ENCODE peak calls at places on chromosome 7, in six cellular contexts. D, Y, C, R, E and W are unnamed samples.

GRCh38 chr7:6008668-6009611 is at the start of the genes AIMP2 and PMS2:
- DNase-seq in D (peak; percentile 99), Y (peak; percentile 95), C (peak; percentile 99), R (peak; percentile 93), E (peak; percentile 96), W (peak; percentile 99)

GRCh38 chr7:139720705-139721231 is 57.0 kb downstream of the HIPK2 start:
- DNase-seq in D (no peak), Y (no peak), C (peak; percentile 77), R (no peak), E (no peak), W (peak; percentile 35)

GRCh38 chr7:113875224-113875623 is 43.6 kb downstream of the PPP1R3A start:
- DNase-seq in D (no peak), Y (no peak), C (no peak), R (no peak), E (no peak), W (no peak)

GRCh38 chr7:127940365-127941160 is 90.7 kb downstream of the LRRC4 start:
- DNase-seq in D (no peak), Y (no peak), C (no peak), R (no peak), E (no peak), W (peak; percentile 74)

GRCh38 chr7:121331048-121331447 is 2.2 kb downstream of the WNT16 start:
- DNase-seq in D (no peak), Y (no peak), C (no peak), R (no peak), E (no peak), W (no peak)

GRCh38 chr7:129218514-129219036 is 6.3 kb upstream of the AHCYL2 start:
- DNase-seq in D (peak; percentile 90), Y (peak; percentile 72), C (peak; percentile 80), R (peak; percentile 58), E (no peak), W (peak; percentile 71)

GRCh38 chr7:116468534-116468933 is 31.0 kb upstream of the CAV2 start:
- DNase-seq in D (no peak), Y (no peak), C (no peak), R (no peak), E (no peak), W (no peak)

GRCh38 chr7:40753455-40753854 is 618.6 kb downstream of the SUGCT start:
- DNase-seq in D (no peak), Y (no peak), C (no peak), R (no peak), E (peak; percentile 11), W (peak; percentile 55)

GRCh38 chr7:25940086-25940906 is 211.7 kb upstream of the NFE2L3 start:
- DNase-seq in D (no peak), Y (no peak), C (no peak), R (no peak), E (peak; percentile 37), W (no peak)

GRCh38 chr7:45709168-45710034 is 135.2 kb downstream of the ADCY1 start:
- DNase-seq in D (peak; percentile 79), Y (no peak), C (peak; percentile 66), R (no peak), E (no peak), W (peak; percentile 16)

GRCh38 chr7:147547252-147547897 is 1043.2 kb upstream of the C7orf33 start:
- DNase-seq in D (no peak), Y (no peak), C (peak; percentile 4), R (no peak), E (peak; percentile 11), W (no peak)
- TF ChIP-seq CTCF in D (no peak), Y (peak; percentile 51), C (no peak), R (peak; percentile 52), E (peak; percentile 47), W (peak; percentile 33)

DNA sequence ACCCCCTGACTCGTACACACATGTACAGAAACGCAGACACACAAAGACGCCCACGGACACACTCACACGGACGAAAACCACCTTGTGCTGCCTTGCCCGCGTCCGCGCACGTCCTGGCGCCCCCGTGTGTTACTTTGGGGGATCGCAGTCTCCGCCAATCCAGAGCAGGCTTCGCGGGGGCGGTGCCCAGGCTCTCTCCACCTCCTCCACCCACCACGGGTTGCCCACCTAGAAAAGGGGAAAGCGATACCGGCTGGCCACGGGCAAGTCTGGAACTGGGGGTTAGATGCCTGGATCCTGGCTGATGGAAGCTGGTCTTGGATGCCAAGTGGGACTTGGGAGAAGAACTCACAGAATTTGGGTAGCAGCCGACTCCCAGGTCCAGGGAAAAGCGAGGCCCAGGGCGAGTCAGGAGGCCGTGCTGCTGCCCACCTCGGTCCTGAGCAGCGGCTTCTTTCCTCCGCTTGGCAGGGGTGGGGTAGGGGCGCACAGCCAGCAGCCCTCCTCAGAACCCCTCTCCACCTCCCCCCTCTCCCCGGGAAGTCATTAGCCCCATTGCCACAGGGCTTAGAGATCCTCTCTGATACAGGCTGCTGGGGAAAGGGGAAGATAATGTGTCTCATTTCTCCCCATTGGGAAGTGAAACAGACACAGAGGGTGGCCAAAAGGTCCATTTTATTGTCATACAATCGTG is 4.6 kb upstream of the VGF start:
- DNase-seq in D (peak; percentile 80), Y (peak; percentile 76), C (peak; percentile 53), R (no peak), E (no peak), W (peak; percentile 54)
- TF ChIP-seq CTCF in D (peak; percentile 69), Y (peak; percentile 89), C (peak; percentile 88), R (peak; percentile 95), E (peak; percentile 87), W (peak; percentile 93)

GRCh38 chr7:120320218-120320961 is 47.4 kb downstream of the KCND2 start:
- DNase-seq in D (no peak), Y (no peak), C (no peak), R (no peak), E (no peak), W (no peak)
- TF ChIP-seq CTCF in D (no peak), Y (no peak), C (no peak), R (no peak), E (no peak), W (no peak)

DNA sequence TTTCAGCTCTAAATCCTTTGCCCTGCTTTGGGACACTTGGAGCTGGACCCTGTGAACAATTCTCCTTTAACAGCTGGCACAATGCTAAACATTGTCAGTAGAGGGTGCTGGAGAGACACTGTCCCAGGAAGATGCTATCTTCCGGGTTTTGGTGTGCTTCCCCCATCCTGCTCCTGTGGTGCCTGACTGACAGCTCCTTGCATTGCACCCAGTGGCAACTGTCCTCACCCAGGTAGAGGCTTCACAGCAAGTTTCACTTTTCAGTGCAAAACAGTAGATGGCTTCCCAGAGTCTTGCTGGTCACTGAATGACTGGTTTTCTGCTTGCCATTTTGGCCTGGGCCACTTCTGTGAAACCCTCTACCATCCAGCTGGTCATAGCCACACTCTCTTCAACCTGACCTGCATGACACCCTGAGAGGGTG is 77.3 kb downstream of the CDC14C start:
- DNase-seq in D (no peak), Y (no peak), C (no peak), R (no peak), E (peak; percentile 16), W (no peak)
- TF ChIP-seq CTCF in D (no peak), Y (peak; percentile 66), C (peak; percentile 17), R (no peak), E (peak; percentile 71), W (no peak)

GRCh38 chr7:83475403-83475802 is 173.5 kb downstream of the SEMA3E start:
- DNase-seq in D (no peak), Y (no peak), C (no peak), R (no peak), E (no peak), W (no peak)
- TF ChIP-seq CTCF in D (no peak), Y (peak; percentile 21), C (no peak), R (no peak), E (peak; percentile 20), W (no peak)

GRCh38 chr7:115216652-115217051 is 294.8 kb downstream of the MDFIC start:
- DNase-seq in D (no peak), Y (no peak), C (no peak), R (no peak), E (no peak), W (no peak)

GRCh38 chr7:115221484-115221883 is 299.6 kb downstream of the MDFIC start:
- DNase-seq in D (no peak), Y (no peak), C (peak; percentile 70), R (no peak), E (no peak), W (no peak)

GRCh38 chr7:115218076-115218475 is 296.2 kb downstream of the MDFIC start:
- DNase-seq in D (no peak), Y (no peak), C (no peak), R (no peak), E (no peak), W (no peak)

DNA sequence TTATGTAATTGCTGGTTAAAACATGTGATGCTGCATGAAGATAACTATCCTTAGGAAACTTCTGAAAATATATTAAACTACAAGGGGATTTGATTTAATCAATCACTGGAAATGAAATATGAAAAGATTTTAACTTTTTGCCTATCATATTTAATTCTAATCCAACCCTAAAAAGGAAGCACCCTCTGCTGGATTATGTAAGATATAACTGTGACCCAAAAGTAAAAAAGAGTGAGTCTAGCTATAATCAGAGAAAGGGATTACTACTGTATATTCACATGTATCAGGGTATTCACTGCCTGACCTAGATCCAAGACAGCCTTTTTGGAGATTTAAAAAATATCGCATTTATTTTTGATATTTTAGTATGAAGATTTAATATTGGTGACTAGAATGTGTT is 295.5 kb downstream of the MDFIC start:
- DNase-seq in D (no peak), Y (no peak), C (peak; percentile 42), R (no peak), E (no peak), W (no peak)
- TF ChIP-seq CTCF in D (peak; percentile 30), Y (no peak), C (no peak), R (peak; percentile 31), E (peak; percentile 55), W (peak; percentile 69)

GRCh38 chr7:135238112-135238744 is 4.6 kb downstream of the STRA8 start:
- DNase-seq in D (no peak), Y (no peak), C (no peak), R (no peak), E (no peak), W (no peak)
- TF ChIP-seq CTCF in D (peak; percentile 12), Y (peak; percentile 39), C (peak; percentile 35), R (peak; percentile 43), E (peak; percentile 56), W (peak; percentile 73)

GRCh38 chr7:94212160-94212559 is 182.5 kb upstream of the COL1A2 start:
- DNase-seq in D (no peak), Y (no peak), C (no peak), R (no peak), E (no peak), W (no peak)
- TF ChIP-seq CTCF in D (no peak), Y (no peak), C (no peak), R (no peak), E (no peak), W (no peak)

DNA sequence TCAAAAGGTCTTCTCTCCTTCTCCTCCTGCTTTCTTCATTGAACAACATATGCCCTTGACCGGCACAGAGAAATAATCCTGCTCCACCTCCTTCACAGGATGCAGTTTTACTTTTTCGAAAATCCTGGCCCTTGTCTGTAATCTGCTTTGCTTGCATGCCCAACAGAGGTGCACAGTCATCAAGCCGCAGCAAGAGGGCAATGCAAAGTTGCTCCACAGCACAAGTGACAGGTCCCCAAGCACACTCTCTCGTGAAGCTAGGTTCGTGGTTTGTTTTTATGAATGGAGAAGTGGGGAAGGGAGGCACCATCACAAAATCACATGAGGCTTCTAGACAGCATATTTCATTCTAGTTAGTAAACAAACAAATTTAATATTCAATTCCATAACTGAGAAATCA is 178.9 kb downstream of the TPK1 start:
- DNase-seq in D (no peak), Y (no peak), C (no peak), R (no peak), E (no peak), W (no peak)
- TF ChIP-seq CTCF in D (no peak), Y (no peak), C (no peak), R (no peak), E (no peak), W (no peak)